ENCODE peak calls at places on chromosomes 6 and 20, in ten cellular contexts. W is endothelial cell of umbilical vein, X is mucosa of descending colon, V is OCI-LY7, F is IMR-90, P is ovary, E is MCF 10A, M is AG09319, O is epithelial cell of esophagus, K is progenitor cell of endocrine pancreas. A is an unnamed sample.

GRCh38 chr20:60477958-60478357 is 519.7 kb downstream of the CDH26 start:
- DNase-seq in W (no peak), X (no peak), V (no peak), F (no peak), P (no peak), E (no peak), M (no peak), O (no peak), K (no peak), A (no peak)

GRCh38 chr6:147434508-147434907 is 74.0 kb upstream of the SAMD5 start:
- DNase-seq in W (peak; percentile 8), X (no peak), V (no peak), F (peak; percentile 1), P (no peak), E (peak; percentile 30), M (no peak), O (peak; percentile 93), K (no peak), A (no peak)

GRCh38 chr6:26044140-26045045 is 42.8 kb upstream of the HFE start:
- DNase-seq in W (no peak), X (peak; percentile 78), V (peak; percentile 71), F (peak; percentile 20), P (peak; percentile 70), E (peak; percentile 33), M (no peak), O (peak; percentile 46), K (no peak), A (peak; percentile 49)

GRCh38 chr20:35515341-35515740 is 14.1 kb downstream of the C20orf173 start:
- DNase-seq in W (no peak), X (no peak), V (no peak), F (no peak), P (no peak), E (no peak), M (no peak), O (no peak), K (no peak), A (no peak)

GRCh38 chr6:112931835-112932234 is 584.7 kb downstream of the RFPL4B start:
- DNase-seq in W (peak; percentile 85), X (no peak), V (no peak), F (peak; percentile 21), P (no peak), E (no peak), M (no peak), O (no peak), K (no peak), A (no peak)

GRCh38 chr6:44237813-44238433 is 9.0 kb upstream of the HSP90AB1 start:
- DNase-seq in W (peak; percentile 67), X (peak; percentile 87), V (peak; percentile 84), F (peak; percentile 56), P (peak; percentile 77), E (peak; percentile 69), M (no peak), O (peak; percentile 62), K (peak; percentile 73), A (peak; percentile 83)

GRCh38 chr20:50198211-50198666 is 7.6 kb downstream of the CEBPB start:
- DNase-seq in W (no peak), X (no peak), V (no peak), F (no peak), P (peak; percentile 46), E (no peak), M (no peak), O (no peak), K (no peak), A (no peak)

GRCh38 chr6:36928547-36928918 is 26.0 kb upstream of the PI16 start:
- DNase-seq in W (no peak), X (peak; percentile 57), V (no peak), F (no peak), P (no peak), E (no peak), M (no peak), O (no peak), K (no peak), A (peak; percentile 37)

GRCh38 chr6:5989141-5989723 is 17.5 kb downstream of the NRN1 start:
- DNase-seq in W (no peak), X (no peak), V (no peak), F (no peak), P (no peak), E (no peak), M (no peak), O (no peak), K (no peak), A (peak; percentile 40)

GRCh38 chr6:80094017-80094416 is 12.5 kb upstream of the BCKDHB start:
- DNase-seq in W (peak; percentile 38), X (no peak), V (peak; percentile 45), F (peak; percentile 21), P (no peak), E (peak; percentile 36), M (no peak), O (peak; percentile 27), K (no peak), A (no peak)

GRCh38 chr6:128487055-128487454 is 33.3 kb downstream of the PTPRK start:
- DNase-seq in W (peak; percentile 21), X (no peak), V (no peak), F (no peak), P (no peak), E (no peak), M (no peak), O (no peak), K (no peak), A (no peak)
- TF ChIP-seq CTCF in W (peak; percentile 31), X (no peak), V (no peak), F (peak; percentile 18), P (no peak), E (peak; percentile 25), M (no peak), O (peak; percentile 49), K (peak; percentile 52), A (no peak)

GRCh38 chr20:61796738-61797137 is 268.9 kb downstream of the TAF4 start:
- DNase-seq in W (no peak), X (no peak), V (no peak), F (no peak), P (no peak), E (no peak), M (no peak), O (no peak), K (no peak), A (no peak)

GRCh38 chr20:61797971-61798411 is 267.7 kb downstream of the TAF4 start:
- DNase-seq in W (no peak), X (no peak), V (no peak), F (no peak), P (no peak), E (no peak), M (no peak), O (no peak), K (no peak), A (no peak)

GRCh38 chr20:61798632-61799031 is 267.0 kb downstream of the TAF4 start:
- DNase-seq in W (no peak), X (peak; percentile 39), V (no peak), F (no peak), P (no peak), E (no peak), M (no peak), O (no peak), K (no peak), A (no peak)

GRCh38 chr20:61795669-61796630 is 269.7 kb downstream of the TAF4 start:
- DNase-seq in W (no peak), X (no peak), V (no peak), F (no peak), P (no peak), E (no peak), M (no peak), O (no peak), K (no peak), A (no peak)

DNA sequence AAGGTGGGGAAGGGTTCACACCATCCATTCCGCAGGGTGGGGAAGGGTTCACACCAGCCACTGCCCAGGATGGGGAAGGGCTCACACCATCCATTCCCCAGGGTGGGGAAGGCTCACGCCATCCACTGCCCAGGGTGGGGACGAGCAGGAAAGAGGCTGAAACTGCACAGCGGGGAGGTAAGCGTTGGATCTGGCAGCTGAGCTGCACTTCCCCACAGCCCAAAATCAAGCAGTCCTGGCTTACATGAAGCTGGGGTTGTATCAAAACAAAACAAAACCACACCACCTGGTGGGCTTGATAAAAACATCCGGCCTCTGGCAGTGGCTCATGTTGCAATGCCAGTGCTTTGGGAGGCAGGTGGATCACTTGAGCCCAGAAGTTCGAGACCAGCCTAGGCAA is 268.5 kb downstream of the TAF4 start:
- DNase-seq in W (no peak), X (no peak), V (peak; percentile 75), F (no peak), P (no peak), E (no peak), M (no peak), O (no peak), K (no peak), A (no peak)
- TF ChIP-seq CTCF in W (no peak), X (no peak), V (no peak), F (no peak), P (no peak), E (no peak), M (no peak), O (no peak), K (peak; percentile 13), A (no peak)

GRCh38 chr6:157987788-157988699 is 6.4 kb downstream of the SYNJ2 start:
- DNase-seq in W (no peak), X (no peak), V (no peak), F (no peak), P (no peak), E (no peak), M (no peak), O (no peak), K (no peak), A (no peak)

GRCh38 chr6:157990321-157991066 is 8.8 kb downstream of the SYNJ2 start:
- DNase-seq in W (no peak), X (no peak), V (peak; percentile 30), F (no peak), P (no peak), E (no peak), M (no peak), O (no peak), K (no peak), A (no peak)

GRCh38 chr6:157991067-157991432 is 9.4 kb downstream of the SYNJ2 start:
- DNase-seq in W (no peak), X (no peak), V (no peak), F (no peak), P (no peak), E (no peak), M (no peak), O (no peak), K (no peak), A (no peak)

GRCh38 chr6:157988700-157989063 is 7.0 kb downstream of the SYNJ2 start:
- DNase-seq in W (no peak), X (no peak), V (no peak), F (no peak), P (no peak), E (no peak), M (no peak), O (no peak), K (no peak), A (no peak)

GRCh38 chr6:157989541-157990289 is 8.1 kb downstream of the SYNJ2 start:
- DNase-seq in W (peak; percentile 67), X (peak; percentile 88), V (no peak), F (peak; percentile 65), P (peak; percentile 71), E (peak; percentile 92), M (no peak), O (peak; percentile 53), K (no peak), A (peak; percentile 33)
- TF ChIP-seq CTCF in W (no peak), X (no peak), V (no peak), F (peak; percentile 17), P (no peak), E (no peak), M (peak; percentile 10), O (no peak), K (no peak), A (no peak)

DNA sequence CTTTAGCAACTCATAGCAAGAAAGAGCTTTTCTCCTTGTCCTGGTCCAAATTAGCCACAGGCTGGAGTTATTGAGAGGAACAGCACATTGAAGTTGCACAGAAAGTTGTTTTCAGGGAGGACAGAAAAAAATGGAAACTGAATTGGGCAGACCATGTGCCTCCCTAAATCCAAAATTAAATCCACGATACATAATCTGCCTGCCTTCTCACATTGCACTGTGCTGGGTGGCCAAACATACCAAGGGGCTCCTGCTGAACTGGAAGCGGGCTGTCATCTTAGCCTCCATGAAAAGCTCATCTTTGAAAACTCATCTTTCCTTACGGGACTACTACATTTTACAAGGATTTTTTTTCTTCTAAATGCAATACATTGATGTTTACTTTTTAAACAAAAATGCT is 59.9 kb downstream of the TNFAIP3 start:
- DNase-seq in W (no peak), X (no peak), V (no peak), F (no peak), P (no peak), E (no peak), M (no peak), O (no peak), K (no peak), A (no peak)
- TF ChIP-seq CTCF in W (no peak), X (no peak), V (no peak), F (no peak), P (no peak), E (no peak), M (no peak), O (no peak), K (no peak), A (no peak)